ENCODE peak calls at places on chromosomes 4 and X, in eight cellular contexts. One of them, this sample, is unnamed.

GRCh38 chr4:151961456-151961855 is 200.6 kb upstream of the GATB start:
- DNase-seq in heart right ventricle: no peak
- DNase-seq in IMR-90: no peak
- DNase-seq in PC-3: no peak
- DNase-seq in mesenchymal stem cell: no peak
- DNase-seq in right lobe of liver: no peak
- DNase-seq in MM.1S: no peak
- DNase-seq in esophagus squamous epithelium: no peak
- DNase-seq in this sample: no peak

GRCh38 chr4:122083971-122084370 is 68.2 kb upstream of the BLTP1 start:
- DNase-seq in heart right ventricle: no peak
- DNase-seq in IMR-90: no peak
- DNase-seq in PC-3: no peak
- DNase-seq in mesenchymal stem cell: no peak
- DNase-seq in right lobe of liver: no peak
- DNase-seq in MM.1S: no peak
- DNase-seq in esophagus squamous epithelium: no peak
- DNase-seq in this sample: no peak

GRCh38 chrX:11698747-11699146 is 33.0 kb upstream of the ARHGAP6 start:
- DNase-seq in heart right ventricle: no peak
- DNase-seq in IMR-90: no peak
- DNase-seq in PC-3: no peak
- DNase-seq in mesenchymal stem cell: no peak
- DNase-seq in right lobe of liver: no peak
- DNase-seq in MM.1S: no peak
- DNase-seq in esophagus squamous epithelium: no peak
- DNase-seq in this sample: no peak

GRCh38 chrX:133294126-133294525 is 76.0 kb upstream of the TFDP3 start:
- DNase-seq in heart right ventricle: no peak
- DNase-seq in IMR-90: no peak
- DNase-seq in PC-3: no peak
- DNase-seq in mesenchymal stem cell: peak
- DNase-seq in right lobe of liver: no peak
- DNase-seq in MM.1S: no peak
- DNase-seq in esophagus squamous epithelium: no peak
- DNase-seq in this sample: no peak

GRCh38 chr4:82638479-82638878 is 76.7 kb upstream of the TMEM150C start:
- DNase-seq in heart right ventricle: no peak
- DNase-seq in IMR-90: no peak
- DNase-seq in PC-3: no peak
- DNase-seq in mesenchymal stem cell: no peak
- DNase-seq in right lobe of liver: no peak
- DNase-seq in MM.1S: no peak
- DNase-seq in esophagus squamous epithelium: no peak
- DNase-seq in this sample: no peak

GRCh38 chr4:127634181-127634580 is 1.4 kb downstream of the INTU start:
- DNase-seq in heart right ventricle: no peak
- DNase-seq in IMR-90: peak
- DNase-seq in PC-3: no peak
- DNase-seq in mesenchymal stem cell: peak
- DNase-seq in right lobe of liver: no peak
- DNase-seq in MM.1S: no peak
- DNase-seq in esophagus squamous epithelium: no peak
- DNase-seq in this sample: no peak

GRCh38 chr4:3683077-3683743 is 83.0 kb upstream of the ADRA2C start:
- DNase-seq in heart right ventricle: no peak
- DNase-seq in IMR-90: no peak
- DNase-seq in PC-3: no peak
- DNase-seq in mesenchymal stem cell: no peak
- DNase-seq in right lobe of liver: peak
- DNase-seq in MM.1S: no peak
- DNase-seq in esophagus squamous epithelium: no peak
- DNase-seq in this sample: no peak

GRCh38 chrX:16307950-16308349 is 140.7 kb downstream of the MAGEB17 start:
- DNase-seq in heart right ventricle: no peak
- DNase-seq in IMR-90: no peak
- DNase-seq in PC-3: no peak
- DNase-seq in mesenchymal stem cell: no peak
- DNase-seq in right lobe of liver: no peak
- DNase-seq in MM.1S: no peak
- DNase-seq in esophagus squamous epithelium: no peak
- DNase-seq in this sample: no peak

GRCh38 chrX:41468647-41469323 is 21.6 kb downstream of the NYX start:
- DNase-seq in heart right ventricle: no peak
- DNase-seq in IMR-90: peak
- DNase-seq in PC-3: peak
- DNase-seq in mesenchymal stem cell: peak
- DNase-seq in right lobe of liver: no peak
- DNase-seq in MM.1S: no peak
- DNase-seq in esophagus squamous epithelium: no peak
- DNase-seq in this sample: no peak

GRCh38 chr4:161650812-161651211 is 513.0 kb downstream of the FSTL5 start:
- DNase-seq in heart right ventricle: no peak
- DNase-seq in IMR-90: no peak
- DNase-seq in PC-3: no peak
- DNase-seq in mesenchymal stem cell: no peak
- DNase-seq in right lobe of liver: no peak
- DNase-seq in MM.1S: no peak
- DNase-seq in esophagus squamous epithelium: no peak
- DNase-seq in this sample: no peak

GRCh38 chr4:25058796-25059195 is 28.1 kb upstream of the LGI2 start:
- DNase-seq in heart right ventricle: no peak
- DNase-seq in IMR-90: no peak
- DNase-seq in PC-3: no peak
- DNase-seq in mesenchymal stem cell: no peak
- DNase-seq in right lobe of liver: no peak
- DNase-seq in MM.1S: no peak
- DNase-seq in esophagus squamous epithelium: no peak
- DNase-seq in this sample: peak

GRCh38 chr4:102535398-102536082 is 34.4 kb downstream of the NFKB1 start:
- DNase-seq in heart right ventricle: no peak
- DNase-seq in IMR-90: peak
- DNase-seq in PC-3: peak
- DNase-seq in mesenchymal stem cell: peak
- DNase-seq in right lobe of liver: no peak
- DNase-seq in MM.1S: no peak
- DNase-seq in esophagus squamous epithelium: no peak
- DNase-seq in this sample: peak

GRCh38 chr4:47686294-47686872 is 151.5 kb downstream of the CORIN start:
- DNase-seq in heart right ventricle: peak
- DNase-seq in IMR-90: peak
- DNase-seq in PC-3: peak
- DNase-seq in mesenchymal stem cell: peak
- DNase-seq in right lobe of liver: peak
- DNase-seq in MM.1S: peak
- DNase-seq in esophagus squamous epithelium: no peak
- DNase-seq in this sample: peak

GRCh38 chrX:8084023-8084422 is 87.0 kb downstream of the VCX2 start:
- DNase-seq in heart right ventricle: no peak
- DNase-seq in IMR-90: peak
- DNase-seq in PC-3: peak
- DNase-seq in mesenchymal stem cell: peak
- DNase-seq in right lobe of liver: no peak
- DNase-seq in MM.1S: no peak
- DNase-seq in esophagus squamous epithelium: no peak
- DNase-seq in this sample: no peak

GRCh38 chr4:106329027-106329618 is 12.8 kb downstream of the AIMP1 start:
- DNase-seq in heart right ventricle: no peak
- DNase-seq in IMR-90: peak
- DNase-seq in PC-3: peak
- DNase-seq in mesenchymal stem cell: peak
- DNase-seq in right lobe of liver: no peak
- DNase-seq in MM.1S: peak
- DNase-seq in esophagus squamous epithelium: no peak
- DNase-seq in this sample: peak

GRCh38 chr4:113901994-113902787 is 77.3 kb downstream of the ARSJ start:
- DNase-seq in heart right ventricle: no peak
- DNase-seq in IMR-90: no peak
- DNase-seq in PC-3: peak
- DNase-seq in mesenchymal stem cell: no peak
- DNase-seq in right lobe of liver: peak
- DNase-seq in MM.1S: no peak
- DNase-seq in esophagus squamous epithelium: no peak
- DNase-seq in this sample: no peak

GRCh38 chr4:118941799-118942198 is 53.1 kb downstream of the SYNPO2 start:
- DNase-seq in heart right ventricle: no peak
- DNase-seq in IMR-90: peak
- DNase-seq in PC-3: peak
- DNase-seq in mesenchymal stem cell: peak
- DNase-seq in right lobe of liver: no peak
- DNase-seq in MM.1S: no peak
- DNase-seq in esophagus squamous epithelium: no peak
- DNase-seq in this sample: no peak
- H3K27ac ChIP-seq in heart right ventricle: peak
- H3K27ac ChIP-seq in IMR-90: no peak
- H3K27ac ChIP-seq in PC-3: peak
- H3K27ac ChIP-seq in mesenchymal stem cell: no peak
- H3K27ac ChIP-seq in right lobe of liver: no peak
- H3K27ac ChIP-seq in MM.1S: no peak
- H3K27ac ChIP-seq in esophagus squamous epithelium: peak
- H3K27ac ChIP-seq in this sample: no peak

GRCh38 chr4:815464-816146 is 10.3 kb downstream of the CPLX1 start:
- DNase-seq in heart right ventricle: no peak
- DNase-seq in IMR-90: no peak
- DNase-seq in PC-3: no peak
- DNase-seq in mesenchymal stem cell: no peak
- DNase-seq in right lobe of liver: peak
- DNase-seq in MM.1S: no peak
- DNase-seq in esophagus squamous epithelium: no peak
- DNase-seq in this sample: no peak
- H3K27ac ChIP-seq in heart right ventricle: no peak
- H3K27ac ChIP-seq in IMR-90: no peak
- H3K27ac ChIP-seq in PC-3: no peak
- H3K27ac ChIP-seq in mesenchymal stem cell: no peak
- H3K27ac ChIP-seq in right lobe of liver: no peak
- H3K27ac ChIP-seq in MM.1S: no peak
- H3K27ac ChIP-seq in esophagus squamous epithelium: no peak
- H3K27ac ChIP-seq in this sample: no peak

DNA sequence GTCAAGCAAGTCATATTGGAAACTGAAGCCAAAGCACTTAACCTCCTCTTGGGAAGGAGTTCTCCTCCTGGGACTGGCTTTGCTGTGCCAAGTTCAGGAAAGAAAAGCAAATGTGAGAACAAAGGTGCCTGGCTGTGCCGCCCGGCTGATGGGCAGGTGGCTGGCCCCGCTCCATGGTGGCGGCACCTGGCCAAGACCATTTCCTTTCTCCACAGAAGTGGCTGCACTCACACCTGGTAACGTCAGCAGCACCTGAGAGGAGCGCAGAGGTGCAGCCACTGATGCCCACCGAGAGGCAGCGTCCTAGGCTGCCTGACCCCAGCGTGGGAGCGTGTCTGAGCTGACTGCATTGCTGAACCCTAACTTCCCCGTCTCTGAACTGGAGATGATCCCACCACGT is 54.3 kb downstream of the DCTD start:
- DNase-seq in heart right ventricle: no peak
- DNase-seq in IMR-90: no peak
- DNase-seq in PC-3: no peak
- DNase-seq in mesenchymal stem cell: no peak
- DNase-seq in right lobe of liver: peak
- DNase-seq in MM.1S: no peak
- DNase-seq in esophagus squamous epithelium: no peak
- DNase-seq in this sample: no peak
- H3K27ac ChIP-seq in heart right ventricle: no peak
- H3K27ac ChIP-seq in IMR-90: no peak
- H3K27ac ChIP-seq in PC-3: no peak
- H3K27ac ChIP-seq in mesenchymal stem cell: no peak
- H3K27ac ChIP-seq in right lobe of liver: no peak
- H3K27ac ChIP-seq in MM.1S: no peak
- H3K27ac ChIP-seq in esophagus squamous epithelium: no peak
- H3K27ac ChIP-seq in this sample: no peak

DNA sequence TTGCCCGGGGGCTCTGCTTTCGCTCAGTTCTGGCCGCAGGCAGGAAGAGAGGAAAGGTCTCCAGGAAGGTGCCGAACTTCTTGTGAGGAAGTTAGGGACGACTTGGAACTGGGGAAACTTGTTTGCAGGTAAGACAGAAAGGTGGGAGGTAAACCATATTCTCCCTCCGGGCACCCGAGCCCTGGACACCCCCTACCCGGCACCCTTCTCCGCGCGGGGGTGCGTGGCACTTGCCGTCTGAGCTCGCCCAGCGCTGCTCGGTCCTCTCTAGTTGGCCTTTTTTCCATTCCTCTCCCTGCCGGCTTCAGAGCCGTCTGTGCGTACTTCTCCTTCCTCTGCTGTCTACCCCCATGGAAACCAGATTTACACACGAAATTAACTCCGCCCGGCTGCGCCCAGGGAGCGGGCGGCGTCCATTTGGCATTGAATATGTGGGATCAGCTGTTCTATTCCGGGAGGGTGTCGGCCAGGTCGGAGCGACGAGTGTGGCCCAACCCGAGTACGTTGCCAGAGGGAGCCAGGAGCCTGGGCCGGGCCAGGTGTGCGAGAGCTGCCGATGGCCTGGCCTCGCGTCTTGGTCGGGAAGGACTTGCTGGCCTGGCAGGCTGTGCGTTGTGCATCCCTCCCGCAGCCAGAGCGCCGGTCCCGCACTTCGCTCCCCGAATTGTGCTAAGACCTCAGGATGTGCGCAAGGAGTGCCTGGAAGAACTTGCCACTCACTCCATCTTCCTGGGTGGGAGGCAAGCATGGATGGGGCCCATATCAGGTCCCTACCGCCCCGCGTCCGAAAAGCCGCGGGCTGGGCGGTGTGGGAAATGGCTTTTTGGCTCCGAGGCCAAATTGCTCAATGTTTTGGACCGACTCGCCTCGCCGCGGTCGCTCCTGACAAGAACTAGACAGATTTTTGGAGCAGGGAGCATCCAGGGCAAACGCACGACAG is 1.7 kb downstream of the PDGFRA start:
- DNase-seq in heart right ventricle: peak
- DNase-seq in IMR-90: no peak
- DNase-seq in PC-3: no peak
- DNase-seq in mesenchymal stem cell: peak
- DNase-seq in right lobe of liver: peak
- DNase-seq in MM.1S: no peak
- DNase-seq in esophagus squamous epithelium: no peak
- DNase-seq in this sample: no peak
- H3K27ac ChIP-seq in heart right ventricle: peak
- H3K27ac ChIP-seq in IMR-90: peak
- H3K27ac ChIP-seq in PC-3: no peak
- H3K27ac ChIP-seq in mesenchymal stem cell: no peak
- H3K27ac ChIP-seq in right lobe of liver: no peak
- H3K27ac ChIP-seq in MM.1S: no peak
- H3K27ac ChIP-seq in esophagus squamous epithelium: peak
- H3K27ac ChIP-seq in this sample: no peak

GRCh38 chr4:88028961-88029360 is 21.5 kb downstream of the PKD2 start:
- DNase-seq in heart right ventricle: no peak
- DNase-seq in IMR-90: no peak
- DNase-seq in PC-3: no peak
- DNase-seq in mesenchymal stem cell: no peak
- DNase-seq in right lobe of liver: no peak
- DNase-seq in MM.1S: no peak
- DNase-seq in esophagus squamous epithelium: no peak
- DNase-seq in this sample: no peak
- H3K27ac ChIP-seq in heart right ventricle: no peak
- H3K27ac ChIP-seq in IMR-90: no peak
- H3K27ac ChIP-seq in PC-3: no peak
- H3K27ac ChIP-seq in mesenchymal stem cell: no peak
- H3K27ac ChIP-seq in right lobe of liver: no peak
- H3K27ac ChIP-seq in MM.1S: no peak
- H3K27ac ChIP-seq in esophagus squamous epithelium: peak
- H3K27ac ChIP-seq in this sample: no peak

GRCh38 chr4:81164623-81165416 is 50.2 kb downstream of the PRKG2 start:
- DNase-seq in heart right ventricle: no peak
- DNase-seq in IMR-90: peak
- DNase-seq in PC-3: peak
- DNase-seq in mesenchymal stem cell: no peak
- DNase-seq in right lobe of liver: no peak
- DNase-seq in MM.1S: no peak
- DNase-seq in esophagus squamous epithelium: no peak
- DNase-seq in this sample: no peak
- H3K27ac ChIP-seq in heart right ventricle: no peak
- H3K27ac ChIP-seq in IMR-90: no peak
- H3K27ac ChIP-seq in PC-3: peak
- H3K27ac ChIP-seq in mesenchymal stem cell: no peak
- H3K27ac ChIP-seq in right lobe of liver: no peak
- H3K27ac ChIP-seq in MM.1S: no peak
- H3K27ac ChIP-seq in esophagus squamous epithelium: no peak
- H3K27ac ChIP-seq in this sample: no peak